ENCODE peak calls at places on chromosomes 12 and 14, in eight cellular contexts. One of them, this sample, is unnamed.

GRCh38 chr12:39905152-39905551 is 200.7 kb downstream of the SLC2A13 start:
- DNase-seq in non-pigmented ciliary epithelial cell: no peak
- DNase-seq in stimulated activated CD8-positive, alpha-beta memory T cell treated with anti-CD3 and anti-CD28 coated beads, Interleukin-15, amount 100 ng/mL, for 24 hours: no peak
- DNase-seq in posterior cingulate gyrus: peak; percentile 77
- DNase-seq in activated effector memory CD4-positive, alpha-beta T cell treated with anti-CD3 and anti-CD28 coated beads, Interleukin-2, amount 50 U/mL, for 16 hours: no peak
- DNase-seq in activated T-helper 1 cell treated with Interleukin-2 at 50 U/mL for 16 hours: no peak
- DNase-seq in ecto neural progenitor cell: no peak
- DNase-seq in lower leg skin: peak; percentile 78
- DNase-seq in this sample: peak; percentile 61

GRCh38 chr14:45891417-45892080 is 638.5 kb upstream of the MIS18BP1 start:
- DNase-seq in non-pigmented ciliary epithelial cell: no peak
- DNase-seq in stimulated activated CD8-positive, alpha-beta memory T cell treated with anti-CD3 and anti-CD28 coated beads, Interleukin-15, amount 100 ng/mL, for 24 hours: no peak
- DNase-seq in posterior cingulate gyrus: no peak
- DNase-seq in activated effector memory CD4-positive, alpha-beta T cell treated with anti-CD3 and anti-CD28 coated beads, Interleukin-2, amount 50 U/mL, for 16 hours: no peak
- DNase-seq in activated T-helper 1 cell treated with Interleukin-2 at 50 U/mL for 16 hours: no peak
- DNase-seq in ecto neural progenitor cell: peak; percentile 63
- DNase-seq in lower leg skin: no peak
- DNase-seq in this sample: peak; percentile 58

GRCh38 chr14:55915464-55915863 is 202.7 kb upstream of the PELI2 start:
- DNase-seq in non-pigmented ciliary epithelial cell: no peak
- DNase-seq in stimulated activated CD8-positive, alpha-beta memory T cell treated with anti-CD3 and anti-CD28 coated beads, Interleukin-15, amount 100 ng/mL, for 24 hours: no peak
- DNase-seq in posterior cingulate gyrus: no peak
- DNase-seq in activated effector memory CD4-positive, alpha-beta T cell treated with anti-CD3 and anti-CD28 coated beads, Interleukin-2, amount 50 U/mL, for 16 hours: no peak
- DNase-seq in activated T-helper 1 cell treated with Interleukin-2 at 50 U/mL for 16 hours: no peak
- DNase-seq in ecto neural progenitor cell: no peak
- DNase-seq in lower leg skin: no peak
- DNase-seq in this sample: no peak

GRCh38 chr12:77324763-77325468 is 259.5 kb upstream of the E2F7 start:
- DNase-seq in non-pigmented ciliary epithelial cell: no peak
- DNase-seq in stimulated activated CD8-positive, alpha-beta memory T cell treated with anti-CD3 and anti-CD28 coated beads, Interleukin-15, amount 100 ng/mL, for 24 hours: peak; percentile 2
- DNase-seq in posterior cingulate gyrus: peak; percentile 82
- DNase-seq in activated effector memory CD4-positive, alpha-beta T cell treated with anti-CD3 and anti-CD28 coated beads, Interleukin-2, amount 50 U/mL, for 16 hours: no peak
- DNase-seq in activated T-helper 1 cell treated with Interleukin-2 at 50 U/mL for 16 hours: no peak
- DNase-seq in ecto neural progenitor cell: peak; percentile 92
- DNase-seq in lower leg skin: peak; percentile 28
- DNase-seq in this sample: peak; percentile 71

GRCh38 chr12:70154960-70155589 is 88.2 kb upstream of the CNOT2 start:
- DNase-seq in non-pigmented ciliary epithelial cell: no peak
- DNase-seq in stimulated activated CD8-positive, alpha-beta memory T cell treated with anti-CD3 and anti-CD28 coated beads, Interleukin-15, amount 100 ng/mL, for 24 hours: no peak
- DNase-seq in posterior cingulate gyrus: no peak
- DNase-seq in activated effector memory CD4-positive, alpha-beta T cell treated with anti-CD3 and anti-CD28 coated beads, Interleukin-2, amount 50 U/mL, for 16 hours: no peak
- DNase-seq in activated T-helper 1 cell treated with Interleukin-2 at 50 U/mL for 16 hours: no peak
- DNase-seq in ecto neural progenitor cell: no peak
- DNase-seq in lower leg skin: no peak
- DNase-seq in this sample: peak; percentile 26

GRCh38 chr12:105033851-105034250 is 47.7 kb downstream of the NOPCHAP1 start:
- DNase-seq in non-pigmented ciliary epithelial cell: no peak
- DNase-seq in stimulated activated CD8-positive, alpha-beta memory T cell treated with anti-CD3 and anti-CD28 coated beads, Interleukin-15, amount 100 ng/mL, for 24 hours: no peak
- DNase-seq in posterior cingulate gyrus: no peak
- DNase-seq in activated effector memory CD4-positive, alpha-beta T cell treated with anti-CD3 and anti-CD28 coated beads, Interleukin-2, amount 50 U/mL, for 16 hours: no peak
- DNase-seq in activated T-helper 1 cell treated with Interleukin-2 at 50 U/mL for 16 hours: no peak
- DNase-seq in ecto neural progenitor cell: no peak
- DNase-seq in lower leg skin: no peak
- DNase-seq in this sample: no peak

GRCh38 chr14:99899578-99900178 is 106.5 kb downstream of the EML1 start:
- DNase-seq in non-pigmented ciliary epithelial cell: no peak
- DNase-seq in stimulated activated CD8-positive, alpha-beta memory T cell treated with anti-CD3 and anti-CD28 coated beads, Interleukin-15, amount 100 ng/mL, for 24 hours: no peak
- DNase-seq in posterior cingulate gyrus: no peak
- DNase-seq in activated effector memory CD4-positive, alpha-beta T cell treated with anti-CD3 and anti-CD28 coated beads, Interleukin-2, amount 50 U/mL, for 16 hours: no peak
- DNase-seq in activated T-helper 1 cell treated with Interleukin-2 at 50 U/mL for 16 hours: no peak
- DNase-seq in ecto neural progenitor cell: no peak
- DNase-seq in lower leg skin: no peak
- DNase-seq in this sample: no peak

GRCh38 chr14:95196268-95196667 is 38.9 kb upstream of the DICER1 start:
- DNase-seq in non-pigmented ciliary epithelial cell: no peak
- DNase-seq in stimulated activated CD8-positive, alpha-beta memory T cell treated with anti-CD3 and anti-CD28 coated beads, Interleukin-15, amount 100 ng/mL, for 24 hours: no peak
- DNase-seq in posterior cingulate gyrus: no peak
- DNase-seq in activated effector memory CD4-positive, alpha-beta T cell treated with anti-CD3 and anti-CD28 coated beads, Interleukin-2, amount 50 U/mL, for 16 hours: no peak
- DNase-seq in activated T-helper 1 cell treated with Interleukin-2 at 50 U/mL for 16 hours: no peak
- DNase-seq in ecto neural progenitor cell: no peak
- DNase-seq in lower leg skin: no peak
- DNase-seq in this sample: no peak

GRCh38 chr12:6167327-6168280 is 32.6 kb upstream of the CD9 start:
- DNase-seq in non-pigmented ciliary epithelial cell: peak; percentile 97
- DNase-seq in stimulated activated CD8-positive, alpha-beta memory T cell treated with anti-CD3 and anti-CD28 coated beads, Interleukin-15, amount 100 ng/mL, for 24 hours: peak; percentile 26
- DNase-seq in posterior cingulate gyrus: no peak
- DNase-seq in activated effector memory CD4-positive, alpha-beta T cell treated with anti-CD3 and anti-CD28 coated beads, Interleukin-2, amount 50 U/mL, for 16 hours: peak; percentile 83
- DNase-seq in activated T-helper 1 cell treated with Interleukin-2 at 50 U/mL for 16 hours: peak; percentile 4
- DNase-seq in ecto neural progenitor cell: no peak
- DNase-seq in lower leg skin: peak; percentile 81
- DNase-seq in this sample: peak; percentile 90

GRCh38 chr14:41285193-41285748 is 321.4 kb upstream of the LRFN5 start:
- DNase-seq in non-pigmented ciliary epithelial cell: no peak
- DNase-seq in stimulated activated CD8-positive, alpha-beta memory T cell treated with anti-CD3 and anti-CD28 coated beads, Interleukin-15, amount 100 ng/mL, for 24 hours: no peak
- DNase-seq in posterior cingulate gyrus: no peak
- DNase-seq in activated effector memory CD4-positive, alpha-beta T cell treated with anti-CD3 and anti-CD28 coated beads, Interleukin-2, amount 50 U/mL, for 16 hours: no peak
- DNase-seq in activated T-helper 1 cell treated with Interleukin-2 at 50 U/mL for 16 hours: no peak
- DNase-seq in ecto neural progenitor cell: peak; percentile 54
- DNase-seq in lower leg skin: no peak
- DNase-seq in this sample: peak; percentile 7

GRCh38 chr12:58425481-58426392 is 484.4 kb downstream of the ATP23 start:
- DNase-seq in non-pigmented ciliary epithelial cell: peak; percentile 90
- DNase-seq in stimulated activated CD8-positive, alpha-beta memory T cell treated with anti-CD3 and anti-CD28 coated beads, Interleukin-15, amount 100 ng/mL, for 24 hours: no peak
- DNase-seq in posterior cingulate gyrus: no peak
- DNase-seq in activated effector memory CD4-positive, alpha-beta T cell treated with anti-CD3 and anti-CD28 coated beads, Interleukin-2, amount 50 U/mL, for 16 hours: no peak
- DNase-seq in activated T-helper 1 cell treated with Interleukin-2 at 50 U/mL for 16 hours: no peak
- DNase-seq in ecto neural progenitor cell: peak; percentile 63
- DNase-seq in lower leg skin: peak; percentile 22
- DNase-seq in this sample: peak; percentile 92

GRCh38 chr12:123896786-123897185 is 75.8 kb downstream of the CCDC92 start:
- DNase-seq in non-pigmented ciliary epithelial cell: no peak
- DNase-seq in stimulated activated CD8-positive, alpha-beta memory T cell treated with anti-CD3 and anti-CD28 coated beads, Interleukin-15, amount 100 ng/mL, for 24 hours: no peak
- DNase-seq in posterior cingulate gyrus: no peak
- DNase-seq in activated effector memory CD4-positive, alpha-beta T cell treated with anti-CD3 and anti-CD28 coated beads, Interleukin-2, amount 50 U/mL, for 16 hours: no peak
- DNase-seq in activated T-helper 1 cell treated with Interleukin-2 at 50 U/mL for 16 hours: no peak
- DNase-seq in ecto neural progenitor cell: no peak
- DNase-seq in lower leg skin: peak; percentile 25
- DNase-seq in this sample: no peak

GRCh38 chr12:18462437-18462836 is 201.1 kb downstream of the PIK3C2G start:
- DNase-seq in non-pigmented ciliary epithelial cell: no peak
- DNase-seq in stimulated activated CD8-positive, alpha-beta memory T cell treated with anti-CD3 and anti-CD28 coated beads, Interleukin-15, amount 100 ng/mL, for 24 hours: no peak
- DNase-seq in posterior cingulate gyrus: no peak
- DNase-seq in activated effector memory CD4-positive, alpha-beta T cell treated with anti-CD3 and anti-CD28 coated beads, Interleukin-2, amount 50 U/mL, for 16 hours: no peak
- DNase-seq in activated T-helper 1 cell treated with Interleukin-2 at 50 U/mL for 16 hours: no peak
- DNase-seq in ecto neural progenitor cell: no peak
- DNase-seq in lower leg skin: no peak
- DNase-seq in this sample: no peak

GRCh38 chr14:68549057-68549421 is 243.8 kb downstream of the ZFP36L1 start:
- DNase-seq in non-pigmented ciliary epithelial cell: peak; percentile 45
- DNase-seq in stimulated activated CD8-positive, alpha-beta memory T cell treated with anti-CD3 and anti-CD28 coated beads, Interleukin-15, amount 100 ng/mL, for 24 hours: no peak
- DNase-seq in posterior cingulate gyrus: no peak
- DNase-seq in activated effector memory CD4-positive, alpha-beta T cell treated with anti-CD3 and anti-CD28 coated beads, Interleukin-2, amount 50 U/mL, for 16 hours: no peak
- DNase-seq in activated T-helper 1 cell treated with Interleukin-2 at 50 U/mL for 16 hours: no peak
- DNase-seq in ecto neural progenitor cell: no peak
- DNase-seq in lower leg skin: peak; percentile 45
- DNase-seq in this sample: peak; percentile 82

GRCh38 chr12:49057888-49058287 is 2.7 kb downstream of the KMT2D start:
- DNase-seq in non-pigmented ciliary epithelial cell: no peak
- DNase-seq in stimulated activated CD8-positive, alpha-beta memory T cell treated with anti-CD3 and anti-CD28 coated beads, Interleukin-15, amount 100 ng/mL, for 24 hours: no peak
- DNase-seq in posterior cingulate gyrus: no peak
- DNase-seq in activated effector memory CD4-positive, alpha-beta T cell treated with anti-CD3 and anti-CD28 coated beads, Interleukin-2, amount 50 U/mL, for 16 hours: no peak
- DNase-seq in activated T-helper 1 cell treated with Interleukin-2 at 50 U/mL for 16 hours: no peak
- DNase-seq in ecto neural progenitor cell: no peak
- DNase-seq in lower leg skin: no peak
- DNase-seq in this sample: peak; percentile 7

GRCh38 chr14:64541261-64541970 is 875 bp downstream of the HSPA2 start:
- DNase-seq in non-pigmented ciliary epithelial cell: no peak
- DNase-seq in stimulated activated CD8-positive, alpha-beta memory T cell treated with anti-CD3 and anti-CD28 coated beads, Interleukin-15, amount 100 ng/mL, for 24 hours: no peak
- DNase-seq in posterior cingulate gyrus: no peak
- DNase-seq in activated effector memory CD4-positive, alpha-beta T cell treated with anti-CD3 and anti-CD28 coated beads, Interleukin-2, amount 50 U/mL, for 16 hours: peak; percentile 66
- DNase-seq in activated T-helper 1 cell treated with Interleukin-2 at 50 U/mL for 16 hours: no peak
- DNase-seq in ecto neural progenitor cell: no peak
- DNase-seq in lower leg skin: peak; percentile 43
- DNase-seq in this sample: no peak

GRCh38 chr14:103548463-103549351 is 13.8 kb downstream of the BAG5 start:
- DNase-seq in non-pigmented ciliary epithelial cell: no peak
- DNase-seq in stimulated activated CD8-positive, alpha-beta memory T cell treated with anti-CD3 and anti-CD28 coated beads, Interleukin-15, amount 100 ng/mL, for 24 hours: no peak
- DNase-seq in posterior cingulate gyrus: no peak
- DNase-seq in activated effector memory CD4-positive, alpha-beta T cell treated with anti-CD3 and anti-CD28 coated beads, Interleukin-2, amount 50 U/mL, for 16 hours: no peak
- DNase-seq in activated T-helper 1 cell treated with Interleukin-2 at 50 U/mL for 16 hours: no peak
- DNase-seq in ecto neural progenitor cell: no peak
- DNase-seq in lower leg skin: no peak
- DNase-seq in this sample: no peak

GRCh38 chr12:106149096-106149784 is 10.5 kb upstream of the NUAK1 start:
- DNase-seq in non-pigmented ciliary epithelial cell: no peak
- DNase-seq in stimulated activated CD8-positive, alpha-beta memory T cell treated with anti-CD3 and anti-CD28 coated beads, Interleukin-15, amount 100 ng/mL, for 24 hours: no peak
- DNase-seq in posterior cingulate gyrus: no peak
- DNase-seq in activated effector memory CD4-positive, alpha-beta T cell treated with anti-CD3 and anti-CD28 coated beads, Interleukin-2, amount 50 U/mL, for 16 hours: no peak
- DNase-seq in activated T-helper 1 cell treated with Interleukin-2 at 50 U/mL for 16 hours: no peak
- DNase-seq in ecto neural progenitor cell: no peak
- DNase-seq in lower leg skin: no peak
- DNase-seq in this sample: no peak

GRCh38 chr14:96626916-96627315 is 124.7 kb downstream of the PAPOLA start:
- DNase-seq in non-pigmented ciliary epithelial cell: no peak
- DNase-seq in stimulated activated CD8-positive, alpha-beta memory T cell treated with anti-CD3 and anti-CD28 coated beads, Interleukin-15, amount 100 ng/mL, for 24 hours: no peak
- DNase-seq in posterior cingulate gyrus: no peak
- DNase-seq in activated effector memory CD4-positive, alpha-beta T cell treated with anti-CD3 and anti-CD28 coated beads, Interleukin-2, amount 50 U/mL, for 16 hours: peak; percentile 48
- DNase-seq in activated T-helper 1 cell treated with Interleukin-2 at 50 U/mL for 16 hours: no peak
- DNase-seq in ecto neural progenitor cell: peak; percentile 29
- DNase-seq in lower leg skin: no peak
- DNase-seq in this sample: no peak

GRCh38 chr14:104746951-104747481 is 5.9 kb upstream of the SIVA1 start:
- DNase-seq in non-pigmented ciliary epithelial cell: no peak
- DNase-seq in stimulated activated CD8-positive, alpha-beta memory T cell treated with anti-CD3 and anti-CD28 coated beads, Interleukin-15, amount 100 ng/mL, for 24 hours: no peak
- DNase-seq in posterior cingulate gyrus: no peak
- DNase-seq in activated effector memory CD4-positive, alpha-beta T cell treated with anti-CD3 and anti-CD28 coated beads, Interleukin-2, amount 50 U/mL, for 16 hours: no peak
- DNase-seq in activated T-helper 1 cell treated with Interleukin-2 at 50 U/mL for 16 hours: no peak
- DNase-seq in ecto neural progenitor cell: no peak
- DNase-seq in lower leg skin: no peak
- DNase-seq in this sample: peak; percentile 76

GRCh38 chr14:32480337-32480736 is 151.2 kb downstream of the AKAP6 start:
- DNase-seq in non-pigmented ciliary epithelial cell: no peak
- DNase-seq in stimulated activated CD8-positive, alpha-beta memory T cell treated with anti-CD3 and anti-CD28 coated beads, Interleukin-15, amount 100 ng/mL, for 24 hours: no peak
- DNase-seq in posterior cingulate gyrus: no peak
- DNase-seq in activated effector memory CD4-positive, alpha-beta T cell treated with anti-CD3 and anti-CD28 coated beads, Interleukin-2, amount 50 U/mL, for 16 hours: no peak
- DNase-seq in activated T-helper 1 cell treated with Interleukin-2 at 50 U/mL for 16 hours: no peak
- DNase-seq in ecto neural progenitor cell: no peak
- DNase-seq in lower leg skin: no peak
- DNase-seq in this sample: no peak

GRCh38 chr12:130620281-130620680 is 95.8 kb downstream of the RIMBP2 start:
- DNase-seq in non-pigmented ciliary epithelial cell: no peak
- DNase-seq in stimulated activated CD8-positive, alpha-beta memory T cell treated with anti-CD3 and anti-CD28 coated beads, Interleukin-15, amount 100 ng/mL, for 24 hours: no peak
- DNase-seq in posterior cingulate gyrus: no peak
- DNase-seq in activated effector memory CD4-positive, alpha-beta T cell treated with anti-CD3 and anti-CD28 coated beads, Interleukin-2, amount 50 U/mL, for 16 hours: no peak
- DNase-seq in activated T-helper 1 cell treated with Interleukin-2 at 50 U/mL for 16 hours: no peak
- DNase-seq in ecto neural progenitor cell: no peak
- DNase-seq in lower leg skin: no peak
- DNase-seq in this sample: no peak

GRCh38 chr12:100793182-100793581 is 1.4 kb upstream of the ANO4 start:
- DNase-seq in non-pigmented ciliary epithelial cell: no peak
- DNase-seq in stimulated activated CD8-positive, alpha-beta memory T cell treated with anti-CD3 and anti-CD28 coated beads, Interleukin-15, amount 100 ng/mL, for 24 hours: no peak
- DNase-seq in posterior cingulate gyrus: no peak
- DNase-seq in activated effector memory CD4-positive, alpha-beta T cell treated with anti-CD3 and anti-CD28 coated beads, Interleukin-2, amount 50 U/mL, for 16 hours: no peak
- DNase-seq in activated T-helper 1 cell treated with Interleukin-2 at 50 U/mL for 16 hours: no peak
- DNase-seq in ecto neural progenitor cell: no peak
- DNase-seq in lower leg skin: no peak
- DNase-seq in this sample: peak; percentile 63

GRCh38 chr14:104676694-104677505 is 12.5 kb upstream of the INF2 start:
- DNase-seq in non-pigmented ciliary epithelial cell: no peak
- DNase-seq in stimulated activated CD8-positive, alpha-beta memory T cell treated with anti-CD3 and anti-CD28 coated beads, Interleukin-15, amount 100 ng/mL, for 24 hours: no peak
- DNase-seq in posterior cingulate gyrus: no peak
- DNase-seq in activated effector memory CD4-positive, alpha-beta T cell treated with anti-CD3 and anti-CD28 coated beads, Interleukin-2, amount 50 U/mL, for 16 hours: peak; percentile 86
- DNase-seq in activated T-helper 1 cell treated with Interleukin-2 at 50 U/mL for 16 hours: no peak
- DNase-seq in ecto neural progenitor cell: peak; percentile 75
- DNase-seq in lower leg skin: no peak
- DNase-seq in this sample: no peak

GRCh38 chr14:68772761-68773381 is 20.0 kb downstream of the ZFP36L1 start:
- DNase-seq in non-pigmented ciliary epithelial cell: no peak
- DNase-seq in stimulated activated CD8-positive, alpha-beta memory T cell treated with anti-CD3 and anti-CD28 coated beads, Interleukin-15, amount 100 ng/mL, for 24 hours: no peak
- DNase-seq in posterior cingulate gyrus: no peak
- DNase-seq in activated effector memory CD4-positive, alpha-beta T cell treated with anti-CD3 and anti-CD28 coated beads, Interleukin-2, amount 50 U/mL, for 16 hours: no peak
- DNase-seq in activated T-helper 1 cell treated with Interleukin-2 at 50 U/mL for 16 hours: no peak
- DNase-seq in ecto neural progenitor cell: no peak
- DNase-seq in lower leg skin: no peak
- DNase-seq in this sample: no peak